ENCODE peak calls at places on chromosomes 11 and 22, in five cellular contexts. A is IMR-90, W is mesendoderm, G is neuronal stem cell, I is mesenchymal stem cell. T is an unnamed sample.

GRCh38 chr11:72491001-72491400 is 56.7 kb upstream of the CLPB start:
- DNase-seq in G (no peak), A (peak), I (peak), W (no peak), T (no peak)

GRCh38 chr22:27327981-27328721 is 473.4 kb downstream of the MN1 start:
- DNase-seq in I (no peak), A (no peak), G (no peak), W (no peak), T (peak)

GRCh38 chr11:66288138-66288865 is 641 bp downstream of the YIF1A start:
- DNase-seq in G (no peak), A (no peak), I (peak), W (peak), T (no peak)

GRCh38 chr22:32328306-32329201 is 29.1 kb upstream of the RFPL3 start:
- DNase-seq in W (no peak), I (no peak), A (no peak), G (no peak), T (no peak)

GRCh38 chr11:47127213-47127612 is 49.5 kb downstream of the ARFGAP2 start:
- DNase-seq in A (no peak), G (no peak), I (no peak), W (no peak), T (no peak)

GRCh38 chr11:94588366-94588952 is 21.3 kb downstream of the PIWIL4 start:
- DNase-seq in W (peak), A (no peak), I (no peak), G (no peak), T (no peak)

GRCh38 chr11:134521452-134522289 is 109.6 kb upstream of the B3GAT1 start:
- DNase-seq in I (no peak), W (no peak), G (no peak), A (no peak), T (no peak)

GRCh38 chr11:1823376-1824220 is 11.2 kb upstream of the SYT8 start:
- DNase-seq in A (no peak), W (no peak), I (no peak), G (no peak), T (no peak)

GRCh38 chr11:110971110-110971509 is 258.9 kb upstream of the ARHGAP20 start:
- DNase-seq in G (no peak), W (no peak), A (peak), I (peak), T (no peak)

GRCh38 chr22:31036671-31037550 is 44.2 kb upstream of the SMTN start:
- DNase-seq in G (no peak), I (peak), W (no peak), A (peak), T (no peak)

GRCh38 chr11:19697721-19698121 is 14.9 kb upstream of the NAV2 start:
- DNase-seq in G (no peak), W (no peak), I (no peak), A (no peak), T (no peak)

GRCh38 chr22:44331881-44332714 is 19.3 kb upstream of the SHISAL1 start:
- DNase-seq in I (peak), A (peak), G (no peak), W (peak), T (no peak)

GRCh38 chr11:19218801-19219460 is 17.1 kb upstream of the CSRP3 start:
- DNase-seq in G (no peak), W (peak), I (no peak), A (no peak), T (no peak)

GRCh38 chr11:119832536-119832935 is 103.5 kb upstream of the NECTIN1 start:
- DNase-seq in G (no peak), W (peak), I (no peak), A (peak), T (peak)

GRCh38 chr11:64038500-64038899 is 2.8 kb downstream of the FLRT1 start:
- DNase-seq in A (no peak), G (no peak), W (no peak), I (no peak), T (no peak)

GRCh38 chr11:120859552-120860295 is 164.2 kb upstream of the TBCEL start:
- DNase-seq in G (no peak), W (no peak), A (no peak), I (no peak), T (no peak)

GRCh38 chr11:16468735-16469446 is 112.5 kb upstream of the SOX6 start:
- DNase-seq in W (no peak), I (no peak), G (no peak), A (no peak), T (no peak)

GRCh38 chr22:42803454-42803853 is 53.6 kb downstream of the ARFGAP3 start:
- DNase-seq in I (no peak), A (no peak), G (no peak), W (no peak), T (peak)

DNA sequence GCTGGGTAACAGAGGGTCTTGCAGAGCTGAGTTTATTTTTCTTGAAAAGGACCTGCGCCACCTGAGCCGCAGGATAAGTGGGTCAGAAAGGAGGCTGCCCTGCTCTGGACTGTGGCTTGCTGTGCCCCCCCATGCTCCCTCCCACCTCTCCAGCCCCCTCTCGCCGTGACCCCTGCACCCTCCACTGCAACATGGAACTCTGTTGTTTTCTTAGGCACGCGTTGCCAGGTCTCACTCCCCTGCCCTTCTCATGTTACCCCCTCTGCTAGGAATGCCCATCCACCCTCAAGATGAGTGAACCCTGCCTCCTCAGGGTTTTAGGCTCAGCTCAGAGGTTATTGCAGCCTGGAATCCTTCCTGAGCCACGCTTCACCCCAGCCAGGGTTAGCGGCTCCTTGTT is 10.8 kb downstream of the ETS1 start:
- DNase-seq in G (no peak), A (no peak), W (peak), I (no peak), T (no peak)
- H3K18ac ChIP-seq in G (no peak), A (no peak), W (no peak), I (peak), T (no peak)

GRCh38 chr11:43931717-43932039 is 10.8 kb upstream of the C11orf96 start:
- DNase-seq in G (no peak), W (no peak), A (no peak), I (no peak), T (no peak)

GRCh38 chr11:43928721-43929120 is 13.7 kb upstream of the C11orf96 start:
- DNase-seq in G (no peak), I (no peak), A (no peak), W (no peak), T (no peak)

GRCh38 chr11:43933608-43934358 is 8.7 kb upstream of the C11orf96 start:
- DNase-seq in I (no peak), A (peak), G (no peak), W (no peak), T (no peak)

GRCh38 chr11:43933226-43933607 is 9.2 kb upstream of the C11orf96 start:
- DNase-seq in G (no peak), A (no peak), I (no peak), W (no peak), T (no peak)

DNA sequence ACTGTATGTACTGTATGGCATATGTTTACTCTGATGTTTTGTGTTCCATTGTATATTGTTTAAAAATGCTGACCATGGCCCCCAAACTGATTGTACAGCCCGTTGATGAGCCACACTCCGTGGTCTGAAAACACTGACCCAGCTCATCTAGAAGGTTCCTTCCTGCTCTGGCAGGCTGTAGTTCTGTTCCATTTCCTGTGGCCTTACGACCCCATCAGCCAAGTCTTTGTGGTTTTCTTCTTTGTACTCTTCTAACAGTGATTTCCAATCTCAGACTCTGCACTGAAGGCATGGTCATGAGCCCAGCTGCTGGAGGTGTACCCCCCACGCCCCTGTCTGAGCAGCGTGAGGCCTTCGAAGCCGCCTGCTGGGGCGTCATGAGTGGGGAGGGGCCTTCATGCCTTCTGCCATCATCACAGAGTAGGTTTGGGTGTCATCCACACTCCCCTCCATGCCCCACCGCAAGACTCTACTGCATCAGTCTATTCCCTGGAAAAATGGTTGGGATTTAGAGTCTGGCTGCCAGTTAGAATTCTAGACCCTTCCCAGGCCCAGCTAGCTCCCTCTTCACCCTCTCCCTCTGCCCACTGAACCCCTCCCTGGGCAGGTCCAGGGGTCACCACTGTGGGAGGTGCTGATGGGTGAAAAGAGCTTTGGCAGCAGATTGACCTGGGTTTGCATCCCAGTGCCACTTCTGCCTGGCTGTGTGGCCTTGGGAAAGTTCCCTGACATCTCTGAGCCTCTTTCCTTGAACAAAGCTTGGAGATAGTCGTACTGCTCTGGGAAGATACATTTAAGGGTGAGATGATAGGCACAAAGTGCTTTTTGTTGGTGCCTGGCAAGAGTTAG is 11.3 kb upstream of the C11orf96 start:
- DNase-seq in A (peak), I (peak), G (no peak), W (no peak), T (no peak)
- H3K18ac ChIP-seq in A (no peak), I (peak), G (peak), W (no peak), T (no peak)

DNA sequence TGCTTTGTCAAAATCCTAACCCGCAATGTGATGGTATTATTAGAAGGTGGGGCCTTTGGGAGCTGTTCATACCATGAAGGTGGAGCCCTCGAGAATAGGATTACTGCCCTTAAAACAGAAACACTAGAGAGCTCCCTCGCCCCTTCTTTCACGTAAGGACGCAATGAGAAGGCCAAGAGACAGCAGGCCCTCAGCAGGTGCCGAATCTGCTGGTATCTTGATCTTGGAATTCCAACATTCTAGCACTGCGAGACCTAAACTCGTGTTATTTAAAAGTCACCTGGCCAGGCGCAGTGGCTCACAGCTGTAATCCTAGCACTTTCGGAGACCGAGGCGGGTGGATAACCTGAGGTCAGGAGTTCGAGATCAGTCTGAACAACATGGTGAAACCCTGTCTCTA is 33.1 kb downstream of the LARGE1 start:
- DNase-seq in A (no peak), G (no peak), I (no peak), W (peak), T (no peak)
- H3K18ac ChIP-seq in A (no peak), G (no peak), I (no peak), W (no peak), T (no peak)

GRCh38 chr22:45491841-45492240 is 10.8 kb upstream of the FBLN1 start:
- DNase-seq in A (no peak), G (no peak), W (no peak), I (peak), T (no peak)
- H3K18ac ChIP-seq in A (no peak), G (no peak), W (no peak), I (peak), T (no peak)

GRCh38 chr22:25067851-25068421 is 115.4 kb downstream of the KIAA1671 start:
- DNase-seq in W (no peak), I (no peak), G (no peak), A (no peak), T (no peak)

GRCh38 chr22:25069426-25069757 is 116.9 kb downstream of the KIAA1671 start:
- DNase-seq in A (no peak), I (no peak), W (no peak), G (no peak), T (no peak)

GRCh38 chr22:25068701-25069100 is 116.2 kb downstream of the KIAA1671 start:
- DNase-seq in I (no peak), W (no peak), A (no peak), G (no peak), T (no peak)

GRCh38 chr22:25064894-25065560 is 112.5 kb downstream of the KIAA1671 start:
- DNase-seq in G (no peak), A (no peak), I (no peak), W (peak), T (no peak)

DNA sequence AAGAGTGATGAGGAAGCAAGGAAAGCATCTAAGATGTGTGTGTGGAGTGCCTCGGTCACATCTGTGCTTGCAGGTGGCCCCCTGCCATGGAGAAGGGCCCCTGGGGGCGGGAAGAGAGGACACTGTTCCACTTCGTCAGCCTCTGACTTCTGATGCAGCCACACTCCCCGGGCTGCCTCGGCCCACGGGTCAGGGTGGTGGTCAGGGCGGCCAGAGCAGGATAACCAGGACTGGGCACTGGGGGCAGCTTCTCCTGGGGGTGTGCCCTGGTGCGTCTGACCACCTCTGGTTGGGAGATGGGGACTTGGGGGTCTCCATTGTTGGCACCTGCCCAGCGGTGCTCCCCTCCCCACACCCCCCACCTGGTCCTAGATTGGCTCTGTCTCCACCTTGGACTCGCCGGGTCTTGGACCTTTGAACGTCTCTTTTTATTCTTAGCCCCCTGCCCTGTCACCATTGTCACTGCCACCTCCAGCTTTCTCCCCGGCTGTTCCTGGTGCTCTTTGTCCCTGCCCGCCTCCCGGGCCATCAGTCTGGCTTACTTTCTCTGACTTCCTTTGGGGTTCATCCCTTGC is 114.4 kb downstream of the KIAA1671 start:
- DNase-seq in G (no peak), A (no peak), I (no peak), W (no peak), T (no peak)
- H3K18ac ChIP-seq in G (peak), A (no peak), I (no peak), W (no peak), T (no peak)

GRCh38 chr22:21455334-21456089 is 11.7 kb upstream of the TMEM191C start:
- DNase-seq in G (no peak), I (no peak), A (no peak), W (no peak), T (peak)
- H3K18ac ChIP-seq in G (peak), I (no peak), A (no peak), W (no peak), T (no peak)

DNA sequence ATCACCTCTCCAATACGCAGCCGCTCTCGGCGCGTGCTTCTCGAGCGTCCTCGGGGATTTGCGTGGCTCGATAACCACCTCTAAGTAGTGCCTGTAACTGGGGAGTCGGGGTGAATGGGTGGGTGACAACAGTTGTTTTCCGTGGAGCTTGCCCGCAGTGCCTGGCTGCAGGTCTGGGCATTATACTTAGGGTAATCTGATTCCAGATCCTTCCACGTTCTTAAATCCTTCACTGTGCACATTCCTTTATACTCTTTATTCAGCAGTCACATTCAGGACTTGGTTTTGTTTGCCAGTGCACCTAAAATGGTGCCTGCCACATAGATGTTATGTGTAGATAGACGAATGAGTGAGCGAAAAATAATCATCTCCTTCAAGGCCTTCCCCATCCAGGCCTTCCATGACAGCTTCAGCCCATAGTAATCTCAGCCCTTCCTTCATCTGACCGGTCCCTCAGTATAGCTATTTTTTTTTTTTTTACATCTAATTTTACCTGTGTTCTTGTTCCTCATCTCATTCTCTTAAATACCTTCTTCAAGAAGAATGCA is 602 bp downstream of the NAT10 start:
- DNase-seq in G (no peak), W (peak), I (no peak), A (peak), T (no peak)
- H3K18ac ChIP-seq in G (peak), W (no peak), I (peak), A (no peak), T (no peak)

DNA sequence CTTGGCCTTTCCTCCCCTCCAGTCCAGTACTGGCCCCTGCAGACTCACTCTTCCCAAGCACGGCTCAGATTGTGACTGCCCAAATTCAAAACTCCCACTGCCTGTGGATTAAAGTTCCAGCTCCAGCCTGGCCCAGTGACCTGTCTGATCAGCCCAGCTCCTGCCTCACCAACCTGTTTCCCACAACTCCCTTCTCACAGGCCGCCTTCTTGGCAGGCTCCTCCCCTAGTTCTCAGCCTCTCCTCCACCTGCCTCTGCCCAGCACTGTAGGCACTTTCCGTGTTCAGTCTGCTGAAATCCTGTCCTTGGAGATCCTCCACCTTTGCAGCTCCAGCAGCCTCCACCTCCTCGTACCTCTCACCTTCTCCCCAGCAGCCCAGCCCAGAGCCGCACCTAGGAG is 68.6 kb downstream of the MICAL2 start:
- DNase-seq in W (no peak), A (no peak), G (no peak), I (no peak), T (no peak)
- H3K18ac ChIP-seq in W (no peak), A (peak), G (peak), I (peak), T (no peak)

GRCh38 chr11:71249301-71249700 is 3.1 kb downstream of the SHANK2 start:
- DNase-seq in G (no peak), A (no peak), I (no peak), W (no peak), T (peak)
- H3K18ac ChIP-seq in G (no peak), A (no peak), I (no peak), W (no peak), T (no peak)